ENCODE peak calls at places on chromosome 10, in four cellular contexts. A is LoVo, V is iris pigment epithelial cell, R is AG20443. G is an unnamed sample.

GRCh38 chr10:52004342-52004949 is 305.1 kb upstream of the CSTF2T start:
- DNase-seq in R (peak; percentile 61), A (peak; percentile 20), V (peak; percentile 47), G (no peak)

GRCh38 chr10:61635946-61636345 is 26.8 kb upstream of the CABCOCO1 start:
- DNase-seq in R (no peak), A (no peak), V (peak; percentile 45), G (peak; percentile 21)

GRCh38 chr10:113523628-113524027 is 29.2 kb upstream of the HABP2 start:
- DNase-seq in R (no peak), A (no peak), V (no peak), G (no peak)

GRCh38 chr10:12701696-12702095 is 299.8 kb downstream of the CCDC3 start:
- DNase-seq in R (no peak), A (no peak), V (no peak), G (no peak)

GRCh38 chr10:32846974-32847373 is 111.1 kb downstream of the ITGB1 start:
- DNase-seq in A (no peak), R (no peak), V (no peak), G (no peak)

GRCh38 chr10:75191821-75192568 is 18.6 kb upstream of the VDAC2 start:
- DNase-seq in V (peak; percentile 96), A (peak; percentile 80), R (peak; percentile 81), G (peak; percentile 84)

GRCh38 chr10:49651039-49651835 is 28.2 kb upstream of the C10orf53 start:
- DNase-seq in R (peak; percentile 2), V (no peak), A (no peak), G (no peak)

GRCh38 chr10:129161184-129161583 is 305.9 kb upstream of the MGMT start:
- DNase-seq in V (peak; percentile 4), R (no peak), A (no peak), G (peak; percentile 31)

GRCh38 chr10:101816913-101817541 is 1.2 kb downstream of the OGA start:
- DNase-seq in V (no peak), R (no peak), A (no peak), G (no peak)